ENCODE peak calls at places on chromosome 11, in nine cellular contexts. Z is stimulated activated CD4-positive, alpha-beta T cell treated with anti-CD3 and anti-CD28 coated beads, TNF-alpha, amount 100 ng/mL, for 4 hours; V is heart right ventricle; U is Caki2; C is GM10248; L is choroid plexus epithelial cell; O is occipital lobe; X is aorta; P is G401. D is an unnamed sample.

GRCh38 chr11:690738-691633 is 4.0 kb downstream of the DEAF1 start:
- DNase-seq in Z (no peak), V (no peak), U (no peak), C (no peak), L (no peak), O (no peak), X (no peak), P (peak), D (no peak)

GRCh38 chr11:104918113-104918824 is 20.0 kb upstream of the CASP12 start:
- DNase-seq in Z (no peak), V (no peak), U (no peak), C (no peak), L (peak), O (no peak), X (no peak), P (peak), D (no peak)

GRCh38 chr11:17148536-17148935 is 59.2 kb downstream of the PIK3C2A start:
- DNase-seq in Z (no peak), V (no peak), U (no peak), C (no peak), L (peak), O (no peak), X (no peak), P (no peak), D (no peak)

GRCh38 chr11:113481672-113482071 is 6.5 kb upstream of the DRD2 start:
- DNase-seq in Z (no peak), V (no peak), U (no peak), C (no peak), L (no peak), O (peak), X (no peak), P (no peak), D (no peak)

GRCh38 chr11:36258730-36259360 is 30.4 kb downstream of the COMMD9 start:
- DNase-seq in Z (no peak), V (peak), U (no peak), C (peak), L (peak), O (peak), X (no peak), P (peak), D (no peak)

GRCh38 chr11:10488581-10489443 is 33.7 kb downstream of the AMPD3 start:
- DNase-seq in Z (no peak), V (no peak), U (peak), C (peak), L (no peak), O (no peak), X (peak), P (no peak), D (no peak)

GRCh38 chr11:129320485-129320884 is 55.2 kb upstream of the BARX2 start:
- DNase-seq in Z (no peak), V (no peak), U (no peak), C (no peak), L (no peak), O (no peak), X (no peak), P (no peak), D (no peak)

GRCh38 chr11:57476883-57477506 is 16.7 kb downstream of the RTN4RL2 start:
- DNase-seq in Z (no peak), V (peak), U (no peak), C (peak), L (peak), O (no peak), X (no peak), P (no peak), D (no peak)

GRCh38 chr11:79249341-79249993 is 191.4 kb downstream of the TENM4 start:
- DNase-seq in Z (no peak), V (no peak), U (peak), C (no peak), L (no peak), O (no peak), X (no peak), P (no peak), D (no peak)

GRCh38 chr11:78341841-78342240 is 75.8 kb downstream of the GAB2 start:
- DNase-seq in Z (no peak), V (no peak), U (no peak), C (no peak), L (no peak), O (no peak), X (no peak), P (no peak), D (no peak)

GRCh38 chr11:119447664-119448242 is 24.8 kb upstream of the THY1 start:
- DNase-seq in Z (no peak), V (no peak), U (no peak), C (no peak), L (no peak), O (peak), X (no peak), P (no peak), D (no peak)

GRCh38 chr11:75582935-75583709 is 21.1 kb downstream of the SERPINH1 start:
- DNase-seq in Z (no peak), V (peak), U (no peak), C (peak), L (peak), O (no peak), X (peak), P (peak), D (no peak)

GRCh38 chr11:74570266-74571061 is 21.9 kb upstream of the POLD3 start:
- DNase-seq in Z (no peak), V (no peak), U (peak), C (peak), L (peak), O (no peak), X (no peak), P (peak), D (peak)

GRCh38 chr11:17498475-17498874 is 21.8 kb upstream of the ABCC8 start:
- DNase-seq in Z (no peak), V (no peak), U (no peak), C (no peak), L (peak), O (no peak), X (no peak), P (peak), D (no peak)

GRCh38 chr11:14073821-14074529 is 111.5 kb downstream of the SPON1 start:
- DNase-seq in Z (no peak), V (no peak), U (no peak), C (no peak), L (no peak), O (no peak), X (no peak), P (no peak), D (no peak)

GRCh38 chr11:62398011-62398994 is 20.5 kb upstream of the SCGB1A1 start:
- DNase-seq in Z (no peak), V (peak), U (peak), C (no peak), L (no peak), O (no peak), X (peak), P (no peak), D (no peak)

GRCh38 chr11:100687630-100688395 is 725 bp downstream of the ARHGAP42 start:
- DNase-seq in Z (no peak), V (peak), U (peak), C (peak), L (peak), O (no peak), X (peak), P (peak), D (no peak)

GRCh38 chr11:122140535-122140934 is 24.5 kb upstream of the BLID start:
- DNase-seq in Z (no peak), V (no peak), U (no peak), C (no peak), L (peak), O (no peak), X (no peak), P (no peak), D (no peak)

GRCh38 chr11:32918427-32918826 is 25.8 kb downstream of the QSER1 start:
- DNase-seq in Z (no peak), V (no peak), U (peak), C (no peak), L (peak), O (no peak), X (no peak), P (no peak), D (no peak)

GRCh38 chr11:96472085-96472484 is 82.3 kb downstream of the JRKL start:
- DNase-seq in Z (no peak), V (no peak), U (no peak), C (peak), L (no peak), O (no peak), X (no peak), P (no peak), D (no peak)

GRCh38 chr11:121575250-121575962 is 122.6 kb upstream of the SORL1-AS1 start:
- DNase-seq in Z (no peak), V (peak), U (no peak), C (peak), L (peak), O (peak), X (peak), P (peak), D (no peak)

GRCh38 chr11:98740335-98740734 is 280.4 kb upstream of the CNTN5 start:
- DNase-seq in Z (no peak), V (no peak), U (no peak), C (no peak), L (no peak), O (no peak), X (no peak), P (no peak), D (no peak)

GRCh38 chr11:36018967-36019596 is 75.2 kb downstream of the LDLRAD3 start:
- DNase-seq in Z (no peak), V (no peak), U (no peak), C (no peak), L (no peak), O (no peak), X (no peak), P (peak), D (no peak)

GRCh38 chr11:33936745-33937612 is 45.1 kb upstream of the LMO2 start:
- DNase-seq in Z (no peak), V (peak), U (no peak), C (no peak), L (peak), O (no peak), X (peak), P (no peak), D (peak)

GRCh38 chr11:131052367-131052766 is 136.1 kb upstream of the SNX19 start:
- DNase-seq in Z (no peak), V (no peak), U (no peak), C (no peak), L (no peak), O (no peak), X (no peak), P (no peak), D (no peak)

GRCh38 chr11:62054484-62055121 is 69.2 kb upstream of the INCENP start:
- DNase-seq in Z (no peak), V (no peak), U (peak), C (no peak), L (peak), O (no peak), X (no peak), P (peak), D (peak)

GRCh38 chr11:123549901-123550619 is 104.4 kb downstream of the SCN3B start:
- DNase-seq in Z (no peak), V (no peak), U (no peak), C (no peak), L (no peak), O (no peak), X (no peak), P (no peak), D (no peak)

GRCh38 chr11:112248216-112248615 is 12.4 kb downstream of the PLET1 start:
- DNase-seq in Z (no peak), V (no peak), U (no peak), C (no peak), L (peak), O (no peak), X (no peak), P (no peak), D (no peak)

GRCh38 chr11:8262552-8263108 is 1.0 kb downstream of the LMO1 start:
- DNase-seq in Z (no peak), V (peak), U (peak), C (no peak), L (peak), O (no peak), X (peak), P (peak), D (no peak)

GRCh38 chr11:23288001-23288783 is 427.9 kb upstream of the CCDC179 start:
- DNase-seq in Z (no peak), V (no peak), U (peak), C (no peak), L (peak), O (no peak), X (no peak), P (no peak), D (no peak)